ENCODE peak calls at places on chromosomes 6 and 20, in six cellular contexts. One of them, this sample, is unnamed. For H3K4me1, the result is how much of the 10 kb centered on the place peaks cover.

GRCh38 chr20:59814835-59815340 is 118.5 kb downstream of the SYCP2 start:
- DNase-seq in stomach: no peak
- DNase-seq in ovary: no peak
- DNase-seq in A549: no peak
- DNase-seq in SK-N-SH: no peak
- DNase-seq in tibial nerve: no peak
- DNase-seq in this sample: peak

GRCh38 chr6:5457983-5458683 is 196.8 kb downstream of the FARS2 start:
- DNase-seq in stomach: peak
- DNase-seq in ovary: no peak
- DNase-seq in A549: no peak
- DNase-seq in SK-N-SH: no peak
- DNase-seq in tibial nerve: no peak
- DNase-seq in this sample: no peak

GRCh38 chr20:40962733-40963504 is 65.7 kb upstream of the TOP1 start:
- DNase-seq in stomach: peak
- DNase-seq in ovary: peak
- DNase-seq in A549: peak
- DNase-seq in SK-N-SH: peak
- DNase-seq in tibial nerve: peak
- DNase-seq in this sample: peak

GRCh38 chr20:49559411-49560081 is 8.4 kb downstream of the PTGIS start:
- DNase-seq in stomach: no peak
- DNase-seq in ovary: no peak
- DNase-seq in A549: no peak
- DNase-seq in SK-N-SH: no peak
- DNase-seq in tibial nerve: no peak
- DNase-seq in this sample: no peak

GRCh38 chr6:113172531-113172966 is 684.6 kb upstream of the MARCKS start:
- DNase-seq in stomach: no peak
- DNase-seq in ovary: no peak
- DNase-seq in A549: no peak
- DNase-seq in SK-N-SH: peak
- DNase-seq in tibial nerve: no peak
- DNase-seq in this sample: no peak

GRCh38 chr6:13830803-13831202 is 16.4 kb upstream of the MCUR1 start:
- DNase-seq in stomach: no peak
- DNase-seq in ovary: no peak
- DNase-seq in A549: no peak
- DNase-seq in SK-N-SH: no peak
- DNase-seq in tibial nerve: no peak
- DNase-seq in this sample: no peak

GRCh38 chr6:124536792-124537191 is 425.4 kb upstream of the RNF217 start:
- DNase-seq in stomach: no peak
- DNase-seq in ovary: no peak
- DNase-seq in A549: peak
- DNase-seq in SK-N-SH: no peak
- DNase-seq in tibial nerve: no peak
- DNase-seq in this sample: no peak

GRCh38 chr6:139423037-139423698 is 48.7 kb upstream of the CITED2 start:
- DNase-seq in stomach: no peak
- DNase-seq in ovary: no peak
- DNase-seq in A549: no peak
- DNase-seq in SK-N-SH: no peak
- DNase-seq in tibial nerve: no peak
- DNase-seq in this sample: no peak

GRCh38 chr6:146990284-146990683 is 213.9 kb upstream of the STXBP5 start:
- DNase-seq in stomach: no peak
- DNase-seq in ovary: no peak
- DNase-seq in A549: peak
- DNase-seq in SK-N-SH: no peak
- DNase-seq in tibial nerve: no peak
- DNase-seq in this sample: no peak

GRCh38 chr20:63626424-63627128 is at the start of gene GMEB2:
- DNase-seq in stomach: peak
- DNase-seq in ovary: peak
- DNase-seq in A549: no peak
- DNase-seq in SK-N-SH: peak
- DNase-seq in tibial nerve: peak
- DNase-seq in this sample: peak

GRCh38 chr6:138620630-138621029 is 121.3 kb upstream of the NHSL1 start:
- DNase-seq in stomach: no peak
- DNase-seq in ovary: no peak
- DNase-seq in A549: no peak
- DNase-seq in SK-N-SH: no peak
- DNase-seq in tibial nerve: no peak
- DNase-seq in this sample: no peak

GRCh38 chr20:8854566-8854965 is 214.3 kb upstream of the PLCB4 start:
- DNase-seq in stomach: no peak
- DNase-seq in ovary: peak
- DNase-seq in A549: no peak
- DNase-seq in SK-N-SH: no peak
- DNase-seq in tibial nerve: no peak
- DNase-seq in this sample: no peak

GRCh38 chr6:115064680-115065079 is 721.9 kb upstream of the HS3ST5 start:
- DNase-seq in stomach: no peak
- DNase-seq in ovary: no peak
- DNase-seq in A549: no peak
- DNase-seq in SK-N-SH: no peak
- DNase-seq in tibial nerve: no peak
- DNase-seq in this sample: no peak

GRCh38 chr20:8043687-8044278 is 24.2 kb upstream of the TMX4 start:
- DNase-seq in stomach: no peak
- DNase-seq in ovary: no peak
- DNase-seq in A549: peak
- DNase-seq in SK-N-SH: peak
- DNase-seq in tibial nerve: no peak
- DNase-seq in this sample: no peak

GRCh38 chr6:31861919-31862343 is 690 bp downstream of the NEU1 start:
- DNase-seq in stomach: no peak
- DNase-seq in ovary: no peak
- DNase-seq in A549: no peak
- DNase-seq in SK-N-SH: peak
- DNase-seq in tibial nerve: no peak
- DNase-seq in this sample: no peak

GRCh38 chr6:32976334-32977069 is 8.1 kb downstream of the BRD2 start:
- DNase-seq in stomach: no peak
- DNase-seq in ovary: no peak
- DNase-seq in A549: no peak
- DNase-seq in SK-N-SH: no peak
- DNase-seq in tibial nerve: no peak
- DNase-seq in this sample: no peak

GRCh38 chr6:32975886-32976285 is 7.5 kb downstream of the BRD2 start:
- DNase-seq in stomach: no peak
- DNase-seq in ovary: no peak
- DNase-seq in A549: no peak
- DNase-seq in SK-N-SH: no peak
- DNase-seq in tibial nerve: no peak
- DNase-seq in this sample: no peak

GRCh38 chr6:32977272-32977952 is 9.0 kb downstream of the BRD2 start:
- DNase-seq in stomach: no peak
- DNase-seq in ovary: no peak
- DNase-seq in A549: no peak
- DNase-seq in SK-N-SH: no peak
- DNase-seq in tibial nerve: no peak
- DNase-seq in this sample: no peak

GRCh38 chr6:32979720-32980487 is 11.5 kb downstream of the BRD2 start:
- DNase-seq in stomach: no peak
- DNase-seq in ovary: no peak
- DNase-seq in A549: no peak
- DNase-seq in SK-N-SH: no peak
- DNase-seq in tibial nerve: no peak
- DNase-seq in this sample: no peak

GRCh38 chr6:32977953-32978324 is 9.5 kb downstream of the BRD2 start:
- DNase-seq in stomach: no peak
- DNase-seq in ovary: no peak
- DNase-seq in A549: no peak
- DNase-seq in SK-N-SH: no peak
- DNase-seq in tibial nerve: no peak
- DNase-seq in this sample: no peak
- H3K4me1 ChIP-seq in stomach: half or more
- H3K4me1 ChIP-seq in ovary: under half
- H3K4me1 ChIP-seq in A549: half or more
- H3K4me1 ChIP-seq in SK-N-SH: under half
- H3K4me1 ChIP-seq in tibial nerve: half or more
- H3K4me1 ChIP-seq in this sample: half or more

GRCh38 chr6:42514746-42515145 is 49.1 kb upstream of the UBR2 start:
- DNase-seq in stomach: no peak
- DNase-seq in ovary: no peak
- DNase-seq in A549: no peak
- DNase-seq in SK-N-SH: no peak
- DNase-seq in tibial nerve: no peak
- DNase-seq in this sample: no peak

GRCh38 chr6:42523158-42523814 is 40.5 kb upstream of the UBR2 start:
- DNase-seq in stomach: no peak
- DNase-seq in ovary: no peak
- DNase-seq in A549: no peak
- DNase-seq in SK-N-SH: no peak
- DNase-seq in tibial nerve: no peak
- DNase-seq in this sample: no peak

GRCh38 chr6:42522021-42522420 is 41.8 kb upstream of the UBR2 start:
- DNase-seq in stomach: no peak
- DNase-seq in ovary: no peak
- DNase-seq in A549: no peak
- DNase-seq in SK-N-SH: no peak
- DNase-seq in tibial nerve: no peak
- DNase-seq in this sample: no peak

GRCh38 chr6:42520786-42521607 is 42.8 kb upstream of the UBR2 start:
- DNase-seq in stomach: no peak
- DNase-seq in ovary: no peak
- DNase-seq in A549: peak
- DNase-seq in SK-N-SH: no peak
- DNase-seq in tibial nerve: no peak
- DNase-seq in this sample: no peak

GRCh38 chr6:42519779-42520178 is 44.0 kb upstream of the UBR2 start:
- DNase-seq in stomach: no peak
- DNase-seq in ovary: no peak
- DNase-seq in A549: no peak
- DNase-seq in SK-N-SH: no peak
- DNase-seq in tibial nerve: no peak
- DNase-seq in this sample: no peak
- H3K27ac ChIP-seq in stomach: no peak
- H3K27ac ChIP-seq in ovary: no peak
- H3K27ac ChIP-seq in A549: no peak
- H3K27ac ChIP-seq in SK-N-SH: no peak
- H3K27ac ChIP-seq in tibial nerve: no peak
- H3K27ac ChIP-seq in this sample: no peak

DNA sequence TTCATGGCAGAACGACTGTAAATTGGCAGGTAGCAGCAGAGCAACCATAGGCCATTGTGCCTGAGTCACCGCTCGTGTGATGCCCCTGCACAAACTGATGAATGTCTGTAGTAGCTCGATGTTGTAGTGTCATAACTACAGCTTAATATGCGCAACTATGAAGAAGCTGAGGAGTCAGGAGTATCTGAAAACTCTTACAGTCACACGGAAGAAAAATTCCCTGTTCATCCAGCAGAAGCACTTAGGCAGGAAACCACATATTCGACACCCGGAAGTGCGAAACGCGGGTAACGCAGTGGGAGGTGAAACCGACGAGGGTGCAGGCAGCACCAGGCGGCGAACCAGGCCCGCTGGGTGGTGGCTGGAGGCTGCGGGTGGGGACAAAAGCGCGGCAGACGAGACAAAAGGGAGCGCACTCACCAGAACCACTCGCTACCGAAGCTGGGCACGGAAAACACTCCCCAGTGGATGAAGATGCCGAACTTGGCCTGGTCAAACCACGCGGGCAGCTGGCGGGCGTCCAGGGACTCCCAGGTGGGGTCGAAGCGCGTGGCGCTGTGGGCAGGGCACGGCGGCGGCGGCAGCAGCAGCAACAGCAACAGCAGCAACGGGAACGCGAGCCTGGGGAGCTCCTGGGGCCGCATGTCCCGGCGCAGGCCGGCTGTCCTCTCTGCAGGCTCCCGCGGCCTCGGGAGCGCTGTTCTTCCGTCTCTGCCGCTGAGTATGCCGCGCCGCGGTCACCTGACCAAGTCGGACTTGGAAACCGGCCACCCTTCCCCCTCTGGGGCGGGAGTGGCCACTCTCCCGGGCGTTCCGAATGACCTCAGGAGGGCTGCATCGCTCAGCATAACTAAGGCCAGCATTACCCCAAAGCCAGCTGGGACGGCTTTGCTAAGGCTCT is at the start of gene FUCA2:
- DNase-seq in stomach: peak
- DNase-seq in ovary: peak
- DNase-seq in A549: peak
- DNase-seq in SK-N-SH: peak
- DNase-seq in tibial nerve: peak
- DNase-seq in this sample: peak
- TF ChIP-seq EP300 in stomach: peak
- TF ChIP-seq EP300 in ovary: no peak
- TF ChIP-seq EP300 in A549: no peak
- TF ChIP-seq EP300 in SK-N-SH: no peak
- TF ChIP-seq EP300 in tibial nerve: peak
- TF ChIP-seq EP300 in this sample: no peak

GRCh38 chr6:107538856-107539387 is 49.0 kb downstream of the SOBP start:
- DNase-seq in stomach: no peak
- DNase-seq in ovary: no peak
- DNase-seq in A549: no peak
- DNase-seq in SK-N-SH: no peak
- DNase-seq in tibial nerve: no peak
- DNase-seq in this sample: no peak
- H3K4me1 ChIP-seq in stomach: under half
- H3K4me1 ChIP-seq in ovary: under half
- H3K4me1 ChIP-seq in A549: under half
- H3K4me1 ChIP-seq in SK-N-SH: under half
- H3K4me1 ChIP-seq in tibial nerve: under half
- H3K4me1 ChIP-seq in this sample: under half

DNA sequence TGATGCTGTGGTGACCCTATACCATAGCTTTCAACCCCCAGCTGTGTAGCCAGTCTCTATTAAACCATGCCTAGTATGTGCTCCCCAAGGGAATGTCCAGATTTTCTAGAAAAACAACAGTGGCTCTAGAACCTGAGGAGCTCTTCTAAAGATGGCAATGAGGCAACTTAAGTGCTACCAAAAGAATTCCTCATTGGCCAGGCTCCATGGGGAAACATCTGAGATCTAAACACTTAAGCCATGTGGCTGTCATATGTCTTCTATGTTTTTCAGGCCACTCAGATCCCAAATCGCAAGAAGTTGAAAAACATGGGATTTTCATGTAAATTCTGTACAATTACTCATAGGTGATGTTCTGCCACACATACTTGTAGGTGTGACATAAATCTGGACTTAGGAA is 191.1 kb downstream of the TPBG start:
- DNase-seq in stomach: no peak
- DNase-seq in ovary: no peak
- DNase-seq in A549: no peak
- DNase-seq in SK-N-SH: no peak
- DNase-seq in tibial nerve: no peak
- DNase-seq in this sample: no peak
- H3K27ac ChIP-seq in stomach: no peak
- H3K27ac ChIP-seq in ovary: no peak
- H3K27ac ChIP-seq in A549: no peak
- H3K27ac ChIP-seq in SK-N-SH: peak
- H3K27ac ChIP-seq in tibial nerve: no peak
- H3K27ac ChIP-seq in this sample: no peak

This sample was measured in esophagus muscularis mucosa.